ENCODE peak calls at places on chromosomes 7 and 10, in eight cellular contexts. R is RCC 7860, I is H4, D is pulmonary artery endothelial cell, Q is cardiac fibroblast, W is H54, V is fibroblast of pulmonary artery, M is astrocyte of the hippocampus. K is an unnamed sample.

GRCh38 chr10:78817804-78818203 is 251.0 kb upstream of the ZMIZ1 start:
- DNase-seq in R (no peak), I (no peak), D (no peak), Q (no peak), W (no peak), V (no peak), M (no peak), K (no peak)

GRCh38 chr10:7687228-7687907 is 15.7 kb upstream of the ITIH2 start:
- DNase-seq in R (peak), I (peak), D (peak), Q (peak), W (peak), V (peak), M (peak), K (peak)

GRCh38 chr10:46092523-46093195 is 46.6 kb upstream of the MSMB start:
- DNase-seq in R (no peak), I (no peak), D (no peak), Q (no peak), W (no peak), V (no peak), M (no peak), K (no peak)

GRCh38 chr7:151814400-151814914 is 62.5 kb downstream of the PRKAG2 start:
- DNase-seq in R (no peak), I (no peak), D (no peak), Q (no peak), W (no peak), V (no peak), M (peak), K (no peak)

GRCh38 chr7:163971-164881 is 28.1 kb upstream of the FAM20C start:
- DNase-seq in R (no peak), I (no peak), D (no peak), Q (no peak), W (no peak), V (no peak), M (no peak), K (no peak)

GRCh38 chr10:86646933-86647332 is 7.4 kb upstream of the OPN4 start:
- DNase-seq in R (no peak), I (no peak), D (no peak), Q (no peak), W (no peak), V (no peak), M (no peak), K (no peak)

GRCh38 chr7:52017802-52018679 is 701.4 kb upstream of the COBL start:
- DNase-seq in R (no peak), I (peak), D (no peak), Q (no peak), W (peak), V (no peak), M (peak), K (no peak)

GRCh38 chr10:70309661-70310060 is 25.9 kb upstream of the NPFFR1 start:
- DNase-seq in R (no peak), I (no peak), D (no peak), Q (no peak), W (no peak), V (no peak), M (no peak), K (no peak)

GRCh38 chr10:77737608-77738007 is 100.0 kb upstream of the KCNMA1 start:
- DNase-seq in R (peak), I (no peak), D (peak), Q (peak), W (no peak), V (peak), M (peak), K (peak)

GRCh38 chr10:130326954-130327353 is 190.8 kb downstream of the GLRX3 start:
- DNase-seq in R (no peak), I (no peak), D (no peak), Q (no peak), W (no peak), V (no peak), M (no peak), K (no peak)

GRCh38 chr10:85922363-85923129 is 444.0 kb downstream of the GRID1 start:
- DNase-seq in R (no peak), I (no peak), D (no peak), Q (no peak), W (no peak), V (no peak), M (peak), K (no peak)

GRCh38 chr10:30324448-30325110 is 24.5 kb downstream of the MTPAP start:
- DNase-seq in R (no peak), I (no peak), D (no peak), Q (no peak), W (no peak), V (no peak), M (no peak), K (no peak)

GRCh38 chr7:105017263-105018051 is 3.5 kb downstream of the KMT2E start:
- DNase-seq in R (no peak), I (no peak), D (no peak), Q (no peak), W (no peak), V (no peak), M (no peak), K (no peak)

GRCh38 chr7:114084381-114085312 is 165.8 kb upstream of the PPP1R3A start:
- DNase-seq in R (peak), I (no peak), D (no peak), Q (no peak), W (no peak), V (peak), M (peak), K (no peak)

GRCh38 chr7:66894463-66895080 is 26.5 kb upstream of the TMEM248 start:
- DNase-seq in R (no peak), I (no peak), D (no peak), Q (peak), W (peak), V (peak), M (peak), K (no peak)

GRCh38 chr7:41698726-41699125 is 4.2 kb downstream of the INHBA start:
- DNase-seq in R (no peak), I (peak), D (no peak), Q (peak), W (no peak), V (peak), M (peak), K (no peak)

GRCh38 chr10:123882681-123883445 is 8.7 kb downstream of the CPXM2 start:
- DNase-seq in R (no peak), I (no peak), D (no peak), Q (no peak), W (no peak), V (no peak), M (no peak), K (no peak)

GRCh38 chr10:11587860-11588259 is 23.6 kb downstream of the USP6NL start:
- DNase-seq in R (no peak), I (no peak), D (no peak), Q (no peak), W (no peak), V (no peak), M (no peak), K (no peak)

GRCh38 chr7:100745184-100745583 is 11.8 kb downstream of the ZAN start:
- DNase-seq in R (no peak), I (no peak), D (no peak), Q (peak), W (no peak), V (peak), M (peak), K (peak)

GRCh38 chr10:120221873-120222485 is 235.0 kb upstream of the PLPP4 start:
- DNase-seq in R (peak), I (peak), D (peak), Q (peak), W (peak), V (peak), M (peak), K (peak)

GRCh38 chr7:150857276-150858055 is 5.1 kb downstream of the AOC1 start:
- DNase-seq in R (no peak), I (no peak), D (no peak), Q (no peak), W (no peak), V (no peak), M (no peak), K (no peak)

GRCh38 chr10:21011433-21012018 is 114.4 kb upstream of the NEBL start:
- DNase-seq in R (no peak), I (no peak), D (no peak), Q (no peak), W (no peak), V (no peak), M (no peak), K (no peak)

GRCh38 chr10:71236286-71236685 is 23.9 kb downstream of the UNC5B start:
- DNase-seq in R (no peak), I (no peak), D (no peak), Q (no peak), W (no peak), V (no peak), M (no peak), K (no peak)

GRCh38 chr10:63206997-63207952 is 74.1 kb downstream of the NRBF2 start:
- DNase-seq in R (no peak), I (no peak), D (peak), Q (peak), W (no peak), V (peak), M (peak), K (peak)

GRCh38 chr10:14116021-14116420 is 214.7 kb downstream of the FRMD4A start:
- DNase-seq in R (no peak), I (no peak), D (no peak), Q (no peak), W (no peak), V (no peak), M (no peak), K (no peak)

GRCh38 chr10:68296833-68297232 is 35.0 kb upstream of the HNRNPH3 start:
- DNase-seq in R (no peak), I (no peak), D (no peak), Q (no peak), W (no peak), V (no peak), M (no peak), K (peak)

GRCh38 chr10:1273372-1274097 is 217.3 kb downstream of the WDR37 start:
- DNase-seq in R (no peak), I (no peak), D (no peak), Q (no peak), W (no peak), V (no peak), M (no peak), K (no peak)

GRCh38 chr10:75664968-75665367 is 233.5 kb downstream of the LRMDA start:
- DNase-seq in R (no peak), I (no peak), D (no peak), Q (no peak), W (no peak), V (no peak), M (no peak), K (no peak)

GRCh38 chr7:123057926-123058325 is 62.4 kb upstream of the TAS2R16 start:
- DNase-seq in R (no peak), I (no peak), D (no peak), Q (no peak), W (no peak), V (no peak), M (no peak), K (no peak)

GRCh38 chr10:116596062-116596461 is 5.3 kb downstream of the PNLIPRP1 start:
- DNase-seq in R (no peak), I (no peak), D (no peak), Q (no peak), W (no peak), V (no peak), M (no peak), K (no peak)

GRCh38 chr7:30925117-30925516 is 13.5 kb downstream of the AQP1 start:
- DNase-seq in R (no peak), I (no peak), D (no peak), Q (no peak), W (no peak), V (no peak), M (no peak), K (no peak)

GRCh38 chr10:59126277-59126676 is 50.2 kb upstream of the PHYHIPL start:
- DNase-seq in R (no peak), I (no peak), D (no peak), Q (no peak), W (no peak), V (no peak), M (peak), K (no peak)

GRCh38 chr10:68981074-68981473 is 7.5 kb upstream of the KIFBP start:
- DNase-seq in R (no peak), I (no peak), D (no peak), Q (peak), W (no peak), V (peak), M (no peak), K (no peak)

GRCh38 chr10:124403548-124403947 is 15.2 kb downstream of the OAT start:
- DNase-seq in R (peak), I (peak), D (peak), Q (peak), W (peak), V (peak), M (peak), K (peak)

GRCh38 chr7:24827027-24827426 is 69.8 kb upstream of the GSDME start:
- DNase-seq in R (no peak), I (no peak), D (no peak), Q (no peak), W (no peak), V (no peak), M (no peak), K (no peak)

GRCh38 chr7:133429371-133429770 is 176.5 kb downstream of the EXOC4 start:
- DNase-seq in R (no peak), I (no peak), D (no peak), Q (peak), W (no peak), V (peak), M (no peak), K (no peak)

GRCh38 chr7:929311-929711 is 25.2 kb downstream of the ADAP1 start:
- DNase-seq in R (no peak), I (no peak), D (no peak), Q (peak), W (no peak), V (no peak), M (no peak), K (no peak)